ENCODE peak calls at places on chromosomes 13 and 19, in four cellular contexts. One of them, this sample, is unnamed.
A peak's percentile ranks its signal among the peaks of the same experiment; 100 is the strongest.

GRCh38 chr13:113337976-113338375 is 26.0 kb downstream of the GRTP1 start:
- DNase-seq in hepatocyte: no peak
- DNase-seq in mammary epithelial cell: no peak
- DNase-seq in AG04450: no peak
- DNase-seq in this sample: no peak

GRCh38 chr13:105598551-105598950 is 936.9 kb downstream of the EFNB2 start:
- DNase-seq in mammary epithelial cell: peak; percentile 8
- DNase-seq in AG04450: no peak
- DNase-seq in hepatocyte: no peak
- DNase-seq in this sample: no peak

GRCh38 chr19:852136-853013 is at the start of gene ELANE:
- DNase-seq in AG04450: no peak
- DNase-seq in mammary epithelial cell: no peak
- DNase-seq in hepatocyte: peak; percentile 4
- DNase-seq in this sample: no peak

GRCh38 chr13:26584713-26585112 is 27.2 kb downstream of the WASF3 start:
- DNase-seq in AG04450: no peak
- DNase-seq in hepatocyte: peak; percentile 15
- DNase-seq in mammary epithelial cell: peak; percentile 38
- DNase-seq in this sample: no peak

GRCh38 chr13:70844391-70845108 is 736.3 kb upstream of the KLHL1 start:
- DNase-seq in mammary epithelial cell: no peak
- DNase-seq in hepatocyte: no peak
- DNase-seq in AG04450: no peak
- DNase-seq in this sample: no peak

GRCh38 chr13:80979035-80979641 is 638.2 kb upstream of the SPRY2 start:
- DNase-seq in AG04450: peak; percentile 15
- DNase-seq in hepatocyte: peak; percentile 80
- DNase-seq in mammary epithelial cell: peak; percentile 42
- DNase-seq in this sample: peak; percentile 22

GRCh38 chr19:33758541-33759013 is 38.1 kb upstream of the KCTD15 start:
- DNase-seq in hepatocyte: no peak
- DNase-seq in mammary epithelial cell: peak; percentile 21
- DNase-seq in AG04450: no peak
- DNase-seq in this sample: peak; percentile 83

GRCh38 chr13:40522234-40522633 is 144.2 kb downstream of the FOXO1 start:
- DNase-seq in hepatocyte: no peak
- DNase-seq in AG04450: no peak
- DNase-seq in mammary epithelial cell: peak; percentile 24
- DNase-seq in this sample: no peak

GRCh38 chr13:63124863-63125262 is 1709.2 kb upstream of the PCDH20 start:
- DNase-seq in AG04450: no peak
- DNase-seq in hepatocyte: peak; percentile 17
- DNase-seq in mammary epithelial cell: no peak
- DNase-seq in this sample: no peak

DNA sequence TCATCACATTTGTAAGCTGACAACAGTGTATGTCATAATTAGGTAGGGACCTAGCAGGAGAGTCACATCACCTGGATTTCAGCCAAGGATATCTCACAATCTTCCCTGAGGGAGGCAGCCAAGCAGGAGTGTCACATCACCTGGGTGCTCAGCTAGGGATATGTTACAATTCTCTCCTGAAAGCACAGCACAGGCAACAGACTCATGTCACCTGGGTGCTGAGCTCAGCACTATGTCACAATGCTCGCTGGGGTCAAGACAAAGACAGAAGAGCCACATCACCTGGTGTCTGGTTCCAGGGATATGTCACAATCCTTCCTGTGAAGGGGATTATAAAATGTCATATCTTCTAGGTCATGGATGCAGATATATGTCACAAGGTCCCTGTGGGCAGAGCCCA is 123.7 kb downstream of the ZNF675 start:
- DNase-seq in mammary epithelial cell: no peak
- DNase-seq in hepatocyte: no peak
- DNase-seq in AG04450: no peak
- DNase-seq in this sample: no peak
- H3K9me3 ChIP-seq in mammary epithelial cell: no peaks in the 10 kb centered on the region
- H3K9me3 ChIP-seq in hepatocyte: no peaks in the 10 kb centered on the region
- H3K9me3 ChIP-seq in AG04450: peaks cover 41% of the 10 kb centered on the region
- H3K9me3 ChIP-seq in this sample: no peaks in the 10 kb centered on the region

GRCh38 chr19:55174425-55175116 is 5.5 kb downstream of the SYT5 start:
- DNase-seq in AG04450: no peak
- DNase-seq in mammary epithelial cell: no peak
- DNase-seq in hepatocyte: no peak
- DNase-seq in this sample: no peak
- TF ChIP-seq CTCF in AG04450: no peak
- TF ChIP-seq CTCF in mammary epithelial cell: no peak
- TF ChIP-seq CTCF in hepatocyte: no peak
- TF ChIP-seq CTCF in this sample: no peak

GRCh38 chr13:73201601-73202000 is 142.8 kb downstream of the KLF5 start:
- DNase-seq in hepatocyte: no peak
- DNase-seq in mammary epithelial cell: peak; percentile 60
- DNase-seq in AG04450: no peak
- DNase-seq in this sample: no peak
- H3K9me3 ChIP-seq in hepatocyte: no peaks in the 10 kb centered on the region
- H3K9me3 ChIP-seq in mammary epithelial cell: no peaks in the 10 kb centered on the region
- H3K9me3 ChIP-seq in AG04450: no peaks in the 10 kb centered on the region
- H3K9me3 ChIP-seq in this sample: no peaks in the 10 kb centered on the region

DNA sequence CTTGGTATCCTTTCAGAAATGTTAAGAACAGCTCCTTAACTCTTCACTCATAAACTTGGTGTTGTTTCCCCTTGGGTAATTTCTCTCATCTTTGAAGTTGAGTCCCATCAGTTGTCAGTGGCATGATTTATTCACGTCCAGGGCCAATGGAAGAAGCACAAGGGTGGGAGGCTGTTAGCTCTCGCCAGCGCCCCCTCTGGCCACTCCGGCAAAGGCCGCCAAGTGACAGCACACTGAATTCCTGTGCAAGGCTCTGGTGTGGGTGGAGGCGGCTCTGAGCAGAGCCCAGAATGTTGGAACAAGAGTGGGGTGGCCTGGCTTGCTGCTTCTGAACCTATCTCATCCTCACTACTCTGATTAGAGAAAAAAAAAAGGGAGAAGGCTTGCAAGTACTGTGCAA is 13.1 kb upstream of the MEDAG start:
- DNase-seq in mammary epithelial cell: no peak
- DNase-seq in AG04450: no peak
- DNase-seq in hepatocyte: peak; percentile 60
- DNase-seq in this sample: peak; percentile 20
- TF ChIP-seq CTCF in mammary epithelial cell: peak; percentile 71
- TF ChIP-seq CTCF in AG04450: peak; percentile 60
- TF ChIP-seq CTCF in hepatocyte: peak; percentile 49
- TF ChIP-seq CTCF in this sample: no peak

GRCh38 chr19:51978882-51979281 is 7.8 kb downstream of the ZNF350 start:
- DNase-seq in hepatocyte: no peak
- DNase-seq in mammary epithelial cell: no peak
- DNase-seq in AG04450: no peak
- DNase-seq in this sample: no peak

GRCh38 chr19:51976852-51977251 is 9.8 kb downstream of the ZNF350 start:
- DNase-seq in mammary epithelial cell: no peak
- DNase-seq in hepatocyte: no peak
- DNase-seq in AG04450: no peak
- DNase-seq in this sample: no peak

GRCh38 chr19:51977346-51977745 is 9.3 kb downstream of the ZNF350 start:
- DNase-seq in mammary epithelial cell: no peak
- DNase-seq in AG04450: no peak
- DNase-seq in hepatocyte: no peak
- DNase-seq in this sample: no peak

GRCh38 chr19:51983361-51983760 is 3.3 kb downstream of the ZNF350 start:
- DNase-seq in AG04450: no peak
- DNase-seq in mammary epithelial cell: no peak
- DNase-seq in hepatocyte: no peak
- DNase-seq in this sample: no peak

GRCh38 chr19:51980116-51980736 is 6.4 kb downstream of the ZNF350 start:
- DNase-seq in AG04450: no peak
- DNase-seq in mammary epithelial cell: peak; percentile 34
- DNase-seq in hepatocyte: no peak
- DNase-seq in this sample: peak; percentile 11
- H3K9me3 ChIP-seq in AG04450: peaks cover 43% of the 10 kb centered on the region
- H3K9me3 ChIP-seq in mammary epithelial cell: peaks cover 44% of the 10 kb centered on the region
- H3K9me3 ChIP-seq in hepatocyte: peaks cover 17% of the 10 kb centered on the region
- H3K9me3 ChIP-seq in this sample: no peaks in the 10 kb centered on the region